ENCODE peak calls at places on chromosome 9, in eight cellular contexts. E is NCI-H1436 treated with DMSO at 0.1 percent for 48 hours; U is GM23248; W is DMS 273 treated with DMSO at 0.1 percent for 48 hours; D is NCI-H460; J is HTR-8/SVneo; H is activated CD4-positive, CD25-positive, alpha-beta regulatory T cell treated with anti-CD3 and anti-CD28 coated beads, Interleukin-2, amount 50 U/mL, for 72 hours; P is NCI-H1417. L is an unnamed sample.

GRCh38 chr9:14768561-14769234 is 46.2 kb upstream of the CER1 start:
- DNase-seq in H (no peak), W (peak; percentile 27), P (peak; percentile 74), E (no peak), U (peak; percentile 69), J (peak; percentile 5), D (peak; percentile 46), L (no peak)

GRCh38 chr9:95363051-95363841 is 45.7 kb upstream of the FANCC start:
- DNase-seq in U (no peak), W (peak; percentile 65), D (no peak), E (no peak), H (no peak), P (peak; percentile 32), J (no peak), L (peak; percentile 24)

GRCh38 chr9:92963831-92964606 is 16.7 kb downstream of the FGD3 start:
- DNase-seq in D (no peak), U (no peak), W (no peak), H (peak; percentile 74), E (no peak), J (no peak), P (peak; percentile 10), L (no peak)

GRCh38 chr9:94259077-94259847 is at the start of gene ZNF169:
- DNase-seq in W (peak; percentile 63), D (peak; percentile 87), H (peak; percentile 87), U (peak; percentile 97), E (peak; percentile 59), J (peak; percentile 86), P (peak; percentile 91), L (peak; percentile 62)

GRCh38 chr9:82890865-82891264 is 172.1 kb downstream of the RASEF start:
- DNase-seq in H (no peak), D (no peak), P (no peak), U (no peak), J (no peak), E (no peak), W (no peak), L (no peak)

GRCh38 chr9:80794197-80794596 is 895.1 kb downstream of the TLE1 start:
- DNase-seq in E (no peak), D (no peak), J (no peak), H (no peak), W (no peak), P (no peak), U (no peak), L (no peak)

GRCh38 chr9:93942176-93942575 is 13.0 kb downstream of the BARX1 start:
- DNase-seq in D (no peak), H (no peak), E (no peak), P (no peak), W (no peak), J (no peak), U (no peak), L (no peak)

GRCh38 chr9:71937070-71937625 is 25.7 kb downstream of the C9orf85 start:
- DNase-seq in U (no peak), W (no peak), J (no peak), H (no peak), E (no peak), D (no peak), P (no peak), L (no peak)

GRCh38 chr9:137458194-137459146 is 664 bp downstream of the NSMF start:
- DNase-seq in E (no peak), H (peak; percentile 35), P (peak; percentile 95), U (peak; percentile 63), J (no peak), W (peak; percentile 20), D (no peak), L (peak; percentile 92)

GRCh38 chr9:72025956-72026355 is 34.5 kb downstream of the C9orf57 start:
- DNase-seq in P (no peak), E (no peak), D (no peak), W (no peak), H (no peak), J (no peak), U (peak; percentile 50), L (no peak)

GRCh38 chr9:75930766-75931311 is 40.4 kb downstream of the PCSK5 start:
- DNase-seq in H (no peak), E (no peak), U (peak; percentile 4), P (no peak), D (no peak), W (no peak), J (no peak), L (no peak)

GRCh38 chr9:29691758-29692407 is 2118.6 kb upstream of the C9orf72 start:
- DNase-seq in D (peak; percentile 48), E (no peak), J (no peak), H (no peak), P (peak; percentile 2), U (no peak), W (no peak), L (no peak)

GRCh38 chr9:78559449-78559885 is 262.5 kb downstream of the PSAT1 start:
- DNase-seq in H (no peak), D (no peak), J (peak; percentile 12), W (no peak), U (peak; percentile 60), E (no peak), P (no peak), L (no peak)

GRCh38 chr9:4614627-4615026 is 47.5 kb upstream of the PLPP6 start:
- DNase-seq in U (peak; percentile 74), J (no peak), D (no peak), H (no peak), P (no peak), W (no peak), E (no peak), L (no peak)

GRCh38 chr9:82133973-82134372 is 145.4 kb downstream of the SPATA31D1 start:
- DNase-seq in J (no peak), H (no peak), D (no peak), U (peak; percentile 60), P (no peak), W (no peak), E (no peak), L (no peak)